ENCODE peak calls at places on chromosome 20, in five cellular contexts. Y is fibroblast of mammary gland; F is dorsolateral prefrontal cortex; A is nucleus accumbens; P is stimulated activated CD4-positive, alpha-beta T cell treated with anti-CD3 and anti-CD28 coated beads, Interleukin-1b, Interleukin-23, amount 100 ng/mL, for 1 hour. T is an unnamed sample.

GRCh38 chr20:13307562-13308163 is 86.6 kb downstream of the ISM1 start:
- DNase-seq in Y (no peak), P (no peak), A (no peak), F (no peak), T (no peak)

GRCh38 chr20:5221078-5221430 is 94.2 kb downstream of the CDS2 start:
- DNase-seq in A (no peak), P (no peak), F (no peak), Y (no peak), T (no peak)

GRCh38 chr20:49874601-49875116 is 40.7 kb downstream of the SPATA2 start:
- DNase-seq in A (no peak), P (no peak), Y (no peak), F (no peak), T (no peak)

GRCh38 chr20:19531446-19531845 is 226.6 kb upstream of the RIN2 start:
- DNase-seq in Y (no peak), F (no peak), P (no peak), A (no peak), T (no peak)

GRCh38 chr20:3193806-3194616 is 10.5 kb downstream of the DDRGK1 start:
- DNase-seq in A (peak; percentile 73), F (peak; percentile 65), Y (no peak), P (no peak), T (no peak)

GRCh38 chr20:50003253-50003656 is 20.5 kb downstream of the SNAI1 start:
- DNase-seq in F (no peak), A (no peak), Y (peak; percentile 93), P (no peak), T (no peak)

GRCh38 chr20:53149652-53150205 is 177.6 kb downstream of the TSHZ2 start:
- DNase-seq in P (no peak), A (no peak), Y (no peak), F (no peak), T (no peak)

GRCh38 chr20:59723108-59723500 is 118.8 kb downstream of the PHACTR3 start:
- DNase-seq in A (no peak), F (no peak), P (no peak), Y (no peak), T (peak; percentile 27)

GRCh38 chr20:35854697-35855434 is 83.1 kb downstream of the PHF20 start:
- DNase-seq in P (no peak), F (no peak), Y (peak; percentile 18), A (no peak), T (no peak)

GRCh38 chr20:51563597-51564332 is 21.2 kb upstream of the NFATC2 start:
- DNase-seq in Y (peak; percentile 80), A (no peak), F (peak; percentile 11), P (no peak), T (no peak)

GRCh38 chr20:59195316-59195993 is 31.8 kb downstream of the ZNF831 start:
- DNase-seq in F (no peak), Y (no peak), P (no peak), A (no peak), T (no peak)

GRCh38 chr20:17843246-17844132 is 125.1 kb downstream of the SNX5 start:
- DNase-seq in P (no peak), A (no peak), Y (peak; percentile 96), F (no peak), T (no peak)

GRCh38 chr20:35271904-35272303 is 6.0 kb downstream of the MMP24OS start:
- DNase-seq in A (no peak), F (no peak), Y (peak; percentile 75), P (no peak), T (no peak)

GRCh38 chr20:9388826-9389187 is 125.6 kb upstream of the LAMP5 start:
- DNase-seq in P (no peak), Y (no peak), A (no peak), F (no peak), T (no peak)

GRCh38 chr20:51122931-51123658 is 100.2 kb upstream of the KCNG1 start:
- DNase-seq in Y (no peak), A (no peak), P (no peak), F (no peak), T (no peak)

GRCh38 chr20:33169176-33169794 is 1.3 kb downstream of the BPIFA2 start:
- DNase-seq in Y (peak; percentile 4), P (no peak), F (no peak), A (no peak), T (no peak)

GRCh38 chr20:58701431-58702160 is 9.0 kb downstream of the NPEPL1 start:
- DNase-seq in A (no peak), Y (no peak), F (no peak), P (no peak), T (no peak)

GRCh38 chr20:50438986-50439407 is 71.2 kb upstream of the PTPN1 start:
- DNase-seq in A (no peak), P (no peak), F (no peak), Y (peak; percentile 96), T (no peak)

GRCh38 chr20:57620999-57621398 is 773 bp upstream of the ZBP1 start:
- DNase-seq in F (no peak), Y (no peak), A (no peak), P (no peak), T (no peak)

GRCh38 chr20:34647737-34648136 is 29.2 kb downstream of the PIGU start:
- DNase-seq in F (no peak), Y (no peak), P (no peak), A (no peak), T (no peak)

GRCh38 chr20:17403496-17403895 is 127.7 kb downstream of the BFSP1 start:
- DNase-seq in P (no peak), F (no peak), Y (no peak), A (no peak), T (no peak)

GRCh38 chr20:1323256-1323655 is 5.7 kb downstream of the SDCBP2 start:
- DNase-seq in P (no peak), A (no peak), F (no peak), Y (peak; percentile 57), T (no peak)

GRCh38 chr20:870758-871157 is 37.2 kb downstream of the FAM110A start:
- DNase-seq in A (no peak), F (no peak), Y (no peak), P (no peak), T (no peak)

GRCh38 chr20:3767434-3768341 is at the start of gene ADISSP:
- DNase-seq in Y (peak; percentile 96), P (peak; percentile 92), F (peak; percentile 99), A (peak; percentile 97), T (peak; percentile 97)

GRCh38 chr20:3696200-3696599 is 14.4 kb upstream of the ADAM33 start:
- DNase-seq in F (no peak), Y (peak; percentile 41), A (no peak), P (no peak), T (no peak)

GRCh38 chr20:1334370-1334731 is 5.4 kb upstream of the SDCBP2 start:
- DNase-seq in F (no peak), P (no peak), Y (no peak), A (no peak), T (no peak)

GRCh38 chr20:14992961-14993360 is 655.5 kb upstream of the FLRT3 start:
- DNase-seq in Y (peak; percentile 41), F (no peak), A (no peak), P (no peak), T (no peak)

GRCh38 chr20:22352019-22352418 is 232.4 kb downstream of the FOXA2 start:
- DNase-seq in F (no peak), Y (no peak), A (no peak), P (no peak), T (no peak)

GRCh38 chr20:45704969-45705637 is at the start of gene WFDC10B:
- DNase-seq in A (no peak), F (no peak), P (no peak), Y (peak; percentile 16), T (no peak)

GRCh38 chr20:23397961-23398360 is 23.3 kb downstream of the NAPB start:
- DNase-seq in F (no peak), A (no peak), Y (peak; percentile 62), P (no peak), T (no peak)

GRCh38 chr20:6053776-6054688 is at the start of gene LRRN4:
- DNase-seq in Y (peak; percentile 12), A (no peak), P (no peak), F (no peak), T (no peak)

GRCh38 chr20:8215516-8215915 is 83.5 kb downstream of the PLCB1 start:
- DNase-seq in F (no peak), P (no peak), A (no peak), Y (peak; percentile 54), T (no peak)

GRCh38 chr20:37584238-37584807 is 56.6 kb upstream of the BLCAP start:
- DNase-seq in Y (no peak), A (no peak), P (no peak), F (no peak), T (no peak)

GRCh38 chr20:31966991-31967655 is 828 bp upstream of the XKR7 start:
- DNase-seq in A (no peak), P (no peak), F (no peak), Y (no peak), T (no peak)